ENCODE peak calls at places on chromosomes 12 and 14, in nine cellular contexts. A, R, Z, K, M, P, C, J and T are unnamed samples.

GRCh38 chr14:76699209-76699608 is 62.1 kb upstream of the VASH1 start:
- DNase-seq in A (no peak), R (no peak), Z (no peak), K (no peak), M (no peak), P (no peak), C (no peak), J (no peak), T (no peak)

GRCh38 chr12:57047981-57048380 is 1.9 kb downstream of the MYO1A start:
- DNase-seq in A (no peak), R (no peak), Z (no peak), K (no peak), M (no peak), P (no peak), C (peak), J (no peak), T (no peak)

GRCh38 chr14:50225067-50225973 is 6.1 kb downstream of the SOS2 start:
- DNase-seq in A (no peak), R (no peak), Z (no peak), K (no peak), M (no peak), P (no peak), C (peak), J (no peak), T (peak)

GRCh38 chr12:124441443-124442190 is 125.8 kb downstream of the NCOR2 start:
- DNase-seq in A (no peak), R (no peak), Z (no peak), K (no peak), M (no peak), P (no peak), C (peak), J (no peak), T (peak)

GRCh38 chr14:29426083-29426482 is 501.6 kb downstream of the PRKD1 start:
- DNase-seq in A (no peak), R (no peak), Z (no peak), K (no peak), M (no peak), P (no peak), C (no peak), J (no peak), T (no peak)

GRCh38 chr12:52346596-52346995 is 20.7 kb downstream of the KRT85 start:
- DNase-seq in A (no peak), R (no peak), Z (no peak), K (no peak), M (no peak), P (no peak), C (no peak), J (no peak), T (no peak)

GRCh38 chr12:11794751-11795150 is 145.3 kb downstream of the ETV6 start:
- DNase-seq in A (no peak), R (no peak), Z (no peak), K (no peak), M (no peak), P (no peak), C (no peak), J (no peak), T (peak)

GRCh38 chr14:54603362-54603761 is 36.4 kb downstream of the SAMD4A start:
- DNase-seq in A (no peak), R (no peak), Z (no peak), K (no peak), M (no peak), P (no peak), C (peak), J (no peak), T (peak)

GRCh38 chr14:85248881-85249635 is 280.9 kb upstream of the FLRT2 start:
- DNase-seq in A (no peak), R (no peak), Z (no peak), K (no peak), M (peak), P (no peak), C (peak), J (no peak), T (peak)

GRCh38 chr12:58395470-58395869 is 454.1 kb downstream of the ATP23 start:
- DNase-seq in A (no peak), R (no peak), Z (no peak), K (no peak), M (no peak), P (no peak), C (peak), J (no peak), T (peak)

GRCh38 chr12:54658306-54659264 is 10.4 kb upstream of the DCD start:
- DNase-seq in A (no peak), R (peak), Z (peak), K (peak), M (no peak), P (peak), C (peak), J (peak), T (peak)